ENCODE peak calls at places on chromosomes 11 and 22, in seven cellular contexts. K, E, Z, Y, C, A and S are unnamed samples.

GRCh38 chr11:78840190-78840589 is 265.5 kb upstream of the NARS2 start:
- DNase-seq in K (no peak), E (no peak), Z (no peak), Y (no peak), C (peak; percentile 23), A (no peak), S (no peak)

GRCh38 chr22:28075260-28075981 is 156.4 kb upstream of the PITPNB start:
- DNase-seq in K (no peak), E (no peak), Z (peak; percentile 13), Y (no peak), C (peak; percentile 85), A (no peak), S (peak; percentile 80)

GRCh38 chr22:43313497-43314474 is 29.4 kb downstream of the SCUBE1 start:
- DNase-seq in K (no peak), E (no peak), Z (no peak), Y (no peak), C (no peak), A (no peak), S (peak; percentile 72)

GRCh38 chr11:120985718-120986569 is 38.0 kb upstream of the TBCEL start:
- DNase-seq in K (peak; percentile 26), E (peak; percentile 19), Z (peak; percentile 37), Y (no peak), C (peak; percentile 41), A (peak; percentile 67), S (no peak)

GRCh38 chr11:77884186-77884828 is 63.4 kb downstream of the AAMDC start:
- DNase-seq in K (no peak), E (no peak), Z (no peak), Y (peak; percentile 21), C (peak; percentile 88), A (no peak), S (no peak)

GRCh38 chr22:39703890-39704658 is 133.5 kb downstream of the CACNA1I start:
- DNase-seq in K (no peak), E (no peak), Z (no peak), Y (no peak), C (no peak), A (no peak), S (peak; percentile 75)

GRCh38 chr11:62985351-62985750 is 584 bp upstream of the SLC22A6 start:
- DNase-seq in K (no peak), E (no peak), Z (peak; percentile 14), Y (no peak), C (no peak), A (no peak), S (no peak)

GRCh38 chr11:43955381-43956118 is 13.1 kb downstream of the C11orf96 start:
- DNase-seq in K (no peak), E (no peak), Z (no peak), Y (no peak), C (peak; percentile 15), A (no peak), S (no peak)

GRCh38 chr22:39250131-39250530 is 5.3 kb upstream of the PDGFB start:
- DNase-seq in K (no peak), E (no peak), Z (peak; percentile 58), Y (no peak), C (no peak), A (no peak), S (no peak)

GRCh38 chr22:48677621-48678020 is 1150.1 kb downstream of the BRD1 start:
- DNase-seq in K (no peak), E (no peak), Z (no peak), Y (no peak), C (no peak), A (no peak), S (no peak)

GRCh38 chr22:25899566-25899965 is 157.6 kb downstream of the MYO18B start:
- DNase-seq in K (no peak), E (no peak), Z (peak; percentile 38), Y (no peak), C (no peak), A (no peak), S (no peak)

GRCh38 chr11:116657842-116658825 is 114.7 kb downstream of the BUD13 start:
- DNase-seq in K (no peak), E (no peak), Z (no peak), Y (no peak), C (no peak), A (no peak), S (no peak)

GRCh38 chr22:38034278-38034882 is 22.8 kb upstream of the PICK1 start:
- DNase-seq in K (no peak), E (peak; percentile 87), Z (peak; percentile 80), Y (peak; percentile 74), C (peak; percentile 92), A (peak; percentile 29), S (no peak)

GRCh38 chr11:65790104-65790901 is 3.4 kb downstream of the OVOL1 start:
- DNase-seq in K (no peak), E (no peak), Z (no peak), Y (no peak), C (no peak), A (no peak), S (no peak)

GRCh38 chr22:22576244-22576988 is 17.4 kb upstream of the PRAME start:
- DNase-seq in K (peak; percentile 45), E (peak; percentile 20), Z (peak; percentile 2), Y (no peak), C (peak; percentile 50), A (peak; percentile 84), S (no peak)

GRCh38 chr11:201936-202335 is 5.3 kb downstream of the BET1L start:
- DNase-seq in K (no peak), E (no peak), Z (no peak), Y (no peak), C (no peak), A (no peak), S (no peak)

GRCh38 chr11:18617688-18618340 is 16.3 kb downstream of the SPTY2D1 start:
- DNase-seq in K (no peak), E (no peak), Z (no peak), Y (no peak), C (peak; percentile 81), A (no peak), S (no peak)